ENCODE peak calls at places on chromosome 16, in eight cellular contexts. V is nephron progenitor cell, L is HepG2, N is testis, I is upper lobe of right lung, H is esophagus squamous epithelium, B is tibial artery, A is heart left ventricle. J is an unnamed sample.
A peak's percentile ranks its signal among the peaks of the same experiment; 100 is the strongest.

GRCh38 chr16:84689126-84689525 is 10.7 kb upstream of the USP10 start:
- DNase-seq in V (no peak), L (no peak), N (no peak), I (no peak), H (no peak), B (no peak), A (no peak), J (no peak)

GRCh38 chr16:24820522-24820921 is 25.2 kb upstream of the SLC5A11 start:
- DNase-seq in V (no peak), L (no peak), N (no peak), I (no peak), H (no peak), B (no peak), A (no peak), J (no peak)

GRCh38 chr16:54987081-54987480 is 56.4 kb downstream of the IRX5 start:
- DNase-seq in V (no peak), L (no peak), N (no peak), I (no peak), H (no peak), B (no peak), A (no peak), J (no peak)

GRCh38 chr16:20612551-20613470 is 36.6 kb upstream of the ACSM2B start:
- DNase-seq in V (no peak), L (no peak), N (peak; percentile 56), I (peak; percentile 91), H (no peak), B (peak; percentile 78), A (no peak), J (peak; percentile 87)

GRCh38 chr16:87457724-87458423 is 35.0 kb downstream of the ZCCHC14 start:
- DNase-seq in V (no peak), L (no peak), N (no peak), I (peak; percentile 54), H (no peak), B (no peak), A (no peak), J (no peak)

GRCh38 chr16:12899529-12900168 is 1.7 kb upstream of the SHISA9 start:
- DNase-seq in V (no peak), L (no peak), N (no peak), I (no peak), H (no peak), B (no peak), A (no peak), J (no peak)

GRCh38 chr16:51816929-51817328 is 665.9 kb upstream of the SALL1 start:
- DNase-seq in V (no peak), L (no peak), N (no peak), I (no peak), H (no peak), B (no peak), A (no peak), J (no peak)

GRCh38 chr16:51773051-51773450 is 622.0 kb upstream of the SALL1 start:
- DNase-seq in V (no peak), L (no peak), N (no peak), I (no peak), H (no peak), B (no peak), A (no peak), J (no peak)

GRCh38 chr16:67312450-67313118 is 14.0 kb downstream of the KCTD19 start:
- DNase-seq in V (no peak), L (no peak), N (no peak), I (no peak), H (no peak), B (no peak), A (no peak), J (no peak)

GRCh38 chr16:61382435-61382834 is 653.8 kb downstream of the CDH8 start:
- DNase-seq in V (no peak), L (no peak), N (no peak), I (no peak), H (no peak), B (no peak), A (no peak), J (no peak)

GRCh38 chr16:48125888-48126287 is 29.9 kb downstream of the ABCC12 start:
- DNase-seq in V (no peak), L (no peak), N (no peak), I (no peak), H (no peak), B (no peak), A (peak; percentile 30), J (no peak)

GRCh38 chr16:30985401-30986128 is 558 bp downstream of the HSD3B7 start:
- DNase-seq in V (no peak), L (peak; percentile 86), N (peak; percentile 43), I (peak; percentile 89), H (no peak), B (peak; percentile 48), A (no peak), J (no peak)
- TF ChIP-seq CTCF in V (no peak), L (peak; percentile 95), N (no peak), I (no peak), H (peak; percentile 37), B (no peak), A (no peak), J (no peak)

GRCh38 chr16:50381679-50382440 is 13.1 kb upstream of the BRD7 start:
- DNase-seq in V (no peak), L (peak; percentile 68), N (no peak), I (no peak), H (no peak), B (no peak), A (no peak), J (no peak)
- TF ChIP-seq CTCF in V (no peak), L (peak; percentile 77), N (no peak), I (no peak), H (no peak), B (no peak), A (no peak), J (no peak)

DNA sequence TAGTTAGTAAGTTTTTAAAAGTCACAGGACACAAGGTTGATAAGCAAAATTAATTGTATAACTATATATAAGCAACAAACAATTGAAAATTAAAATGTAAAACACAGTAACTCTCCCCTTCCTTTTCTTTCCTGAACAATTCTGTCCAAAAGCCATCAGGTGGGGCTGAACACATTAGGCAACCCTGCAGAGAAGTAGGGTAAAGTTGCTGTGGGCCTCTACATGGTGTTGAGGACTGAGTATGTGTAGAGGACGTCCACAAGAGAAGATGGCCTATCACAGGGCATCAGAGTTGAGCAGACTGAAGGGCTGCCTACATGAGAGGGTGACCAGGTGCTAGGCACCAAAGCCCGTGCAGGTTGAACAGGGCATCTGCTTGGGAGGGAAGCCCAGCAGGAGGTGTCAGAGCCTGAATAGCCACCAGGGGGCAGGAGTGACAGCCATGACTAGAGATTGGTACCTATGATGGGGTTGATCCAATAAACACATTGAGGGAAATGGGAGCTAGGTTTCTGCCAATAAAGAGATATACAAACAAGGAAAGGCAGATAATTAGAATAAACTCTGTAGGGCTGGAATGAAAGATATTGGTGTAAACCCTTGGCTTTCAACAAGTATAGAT is 415.1 kb downstream of the NPIPA8 start:
- DNase-seq in V (peak; percentile 15), L (peak; percentile 64), N (peak; percentile 76), I (no peak), H (no peak), B (no peak), A (no peak), J (no peak)
- TF ChIP-seq CTCF in V (peak; percentile 11), L (peak; percentile 91), N (peak; percentile 30), I (peak; percentile 61), H (peak; percentile 68), B (no peak), A (peak; percentile 19), J (no peak)

GRCh38 chr16:65684230-65684629 is 562.4 kb upstream of the CDH11 start:
- DNase-seq in V (no peak), L (no peak), N (no peak), I (no peak), H (no peak), B (no peak), A (no peak), J (no peak)
- TF ChIP-seq CTCF in V (no peak), L (no peak), N (no peak), I (no peak), H (peak; percentile 40), B (no peak), A (no peak), J (no peak)

J was measured in ascending aorta.